ENCODE peak calls at places on chromosomes 13 and 19, in ten cellular contexts. G, H, A, V, J, B, L, D, E and R are unnamed samples.

GRCh38 chr19:19214892-19215291 is 3.1 kb downstream of the NCAN start:
- DNase-seq in E (no peak), D (no peak), J (no peak), A (peak), G (peak), V (no peak), H (peak), B (no peak), L (peak), R (no peak)

GRCh38 chr13:33994826-33995502 is 177.0 kb downstream of the RFC3 start:
- DNase-seq in B (no peak), D (no peak), A (no peak), E (no peak), J (no peak), V (no peak), L (no peak), G (peak), H (no peak), R (no peak)

GRCh38 chr13:109275848-109276247 is 510.5 kb downstream of the IRS2 start:
- DNase-seq in B (peak), L (no peak), V (no peak), G (no peak), E (peak), H (no peak), J (peak), A (peak), D (no peak), R (no peak)

GRCh38 chr13:32087955-32088747 is 56.6 kb downstream of the FRY start:
- DNase-seq in V (no peak), E (no peak), L (no peak), D (no peak), A (peak), B (no peak), G (peak), H (no peak), J (no peak), R (no peak)

GRCh38 chr19:13150919-13151604 is 851 bp downstream of the IER2 start:
- DNase-seq in V (peak), J (no peak), H (peak), L (no peak), A (no peak), E (peak), B (no peak), G (no peak), D (no peak), R (no peak)

GRCh38 chr19:17243854-17244617 is 1.7 kb downstream of the NR2F6 start:
- DNase-seq in A (peak), B (peak), H (peak), L (no peak), J (peak), E (peak), G (peak), V (peak), D (peak), R (no peak)

GRCh38 chr13:20525601-20526544 is at the start of gene CRYL1:
- DNase-seq in V (peak), E (peak), A (peak), H (peak), B (peak), G (peak), D (peak), J (peak), L (peak), R (peak)

GRCh38 chr13:46101488-46102289 is 3.1 kb downstream of the CPB2 start:
- DNase-seq in J (no peak), V (no peak), A (no peak), D (no peak), B (no peak), E (no peak), H (no peak), G (no peak), L (no peak), R (peak)

GRCh38 chr19:56136362-56136761 is 4.7 kb upstream of the ZNF444 start:
- DNase-seq in L (no peak), B (no peak), A (no peak), H (no peak), G (no peak), E (peak), J (no peak), V (no peak), D (no peak), R (no peak)
- H3K4me3 ChIP-seq in L (no peak), B (no peak), A (no peak), H (no peak), G (no peak), E (no peak), J (no peak), V (no peak), D (no peak), R (no peak)

DNA sequence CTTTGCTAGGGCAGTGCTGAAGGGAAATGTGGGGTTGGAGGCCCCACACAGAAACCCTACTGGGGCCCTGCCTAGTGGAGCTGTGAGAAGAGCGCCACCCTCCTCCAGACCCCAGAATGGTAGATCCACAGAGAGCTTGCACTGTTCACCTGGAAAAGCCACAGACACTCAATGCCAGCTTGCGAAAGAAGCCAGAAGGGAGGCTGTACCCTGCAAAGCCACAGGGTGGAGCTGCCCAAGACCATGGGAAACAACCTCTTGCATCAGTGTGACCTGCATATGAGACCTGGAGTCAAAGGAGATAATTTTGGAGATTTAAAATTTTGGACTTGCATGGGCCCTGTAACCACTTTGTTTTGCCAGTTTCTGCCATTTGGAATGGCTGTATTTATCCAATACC is 615.4 kb upstream of the MIR17HG start:
- DNase-seq in B (peak), J (peak), D (no peak), H (no peak), A (no peak), L (no peak), V (no peak), E (no peak), G (no peak), R (peak)
- TF ChIP-seq CTCF in B (peak), J (no peak), D (no peak), H (no peak), A (no peak), L (no peak), V (no peak), E (no peak), G (peak), R (no peak)

DNA sequence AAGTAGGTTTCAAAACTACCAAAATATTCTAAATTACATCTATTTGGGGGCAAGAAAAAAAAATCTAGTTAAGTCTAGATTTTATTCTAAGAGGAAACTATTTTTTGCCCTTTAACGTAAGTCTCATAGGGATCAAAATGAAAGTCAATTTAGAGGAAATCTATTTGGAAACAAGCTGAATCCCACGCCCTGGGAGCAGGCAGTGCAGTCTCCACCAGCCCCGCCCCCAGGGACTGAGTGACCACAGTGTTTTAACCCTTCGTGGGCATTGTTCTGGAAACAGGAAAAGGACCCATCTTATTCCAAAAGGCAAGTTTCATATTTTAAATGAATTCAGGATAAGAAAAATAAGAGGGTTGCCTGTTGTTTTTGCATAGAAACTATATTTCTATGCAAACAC is 209.7 kb downstream of the SPRY2 start:
- DNase-seq in J (peak), H (peak), L (peak), B (peak), A (peak), G (peak), D (peak), E (peak), V (peak), R (no peak)
- H3K4me3 ChIP-seq in J (peak), H (peak), L (peak), B (peak), A (peak), G (peak), D (peak), E (no peak), V (no peak), R (no peak)

DNA sequence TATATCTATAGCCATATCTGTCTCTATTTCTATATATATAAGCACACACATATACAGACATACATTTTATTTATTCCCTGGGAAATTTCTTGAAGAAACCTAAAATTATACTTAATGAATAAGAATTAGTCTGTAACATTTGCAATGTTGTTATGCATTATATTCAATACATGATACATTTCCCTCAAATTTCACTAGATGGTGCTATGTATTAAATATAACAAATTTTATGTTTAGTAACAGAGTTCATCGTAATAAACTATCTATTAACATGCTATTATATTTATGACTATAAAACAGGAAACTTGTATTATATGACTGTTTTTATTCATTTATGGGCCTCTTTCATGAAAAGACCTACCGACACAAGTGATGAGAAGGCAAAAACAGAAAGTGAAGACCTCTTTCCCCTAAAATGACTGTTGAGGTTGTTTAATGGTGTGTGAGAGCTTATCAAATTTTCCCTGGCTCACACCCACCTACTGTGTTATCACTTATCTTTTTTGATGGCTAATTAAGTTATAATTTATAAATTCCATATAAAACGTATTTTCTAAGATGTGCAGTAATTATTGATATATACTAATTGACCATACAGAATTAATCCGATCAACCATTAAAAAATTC is 881.9 kb downstream of the SLITRK6 start:
- DNase-seq in E (no peak), B (peak), J (peak), G (peak), A (peak), L (no peak), D (no peak), V (no peak), H (peak), R (no peak)
- TF ChIP-seq CTCF in E (peak), B (peak), J (peak), G (peak), A (peak), L (no peak), D (peak), V (peak), H (peak), R (no peak)

GRCh38 chr13:75445717-75446529 is 36.0 kb downstream of the TBC1D4 start:
- DNase-seq in E (no peak), V (no peak), L (no peak), H (peak), A (peak), B (no peak), D (no peak), J (no peak), G (peak), R (no peak)
- H3K4me3 ChIP-seq in E (no peak), V (no peak), L (peak), H (no peak), A (peak), B (no peak), D (peak), J (no peak), G (peak), R (no peak)

GRCh38 chr13:37198629-37199028 is 93.2 kb upstream of the CSNK1A1L start:
- DNase-seq in H (no peak), A (no peak), J (no peak), L (no peak), V (no peak), B (no peak), D (no peak), E (no peak), G (no peak), R (no peak)
- TF ChIP-seq CTCF in H (no peak), A (no peak), J (no peak), L (no peak), V (no peak), B (no peak), D (no peak), E (no peak), G (no peak), R (no peak)

DNA sequence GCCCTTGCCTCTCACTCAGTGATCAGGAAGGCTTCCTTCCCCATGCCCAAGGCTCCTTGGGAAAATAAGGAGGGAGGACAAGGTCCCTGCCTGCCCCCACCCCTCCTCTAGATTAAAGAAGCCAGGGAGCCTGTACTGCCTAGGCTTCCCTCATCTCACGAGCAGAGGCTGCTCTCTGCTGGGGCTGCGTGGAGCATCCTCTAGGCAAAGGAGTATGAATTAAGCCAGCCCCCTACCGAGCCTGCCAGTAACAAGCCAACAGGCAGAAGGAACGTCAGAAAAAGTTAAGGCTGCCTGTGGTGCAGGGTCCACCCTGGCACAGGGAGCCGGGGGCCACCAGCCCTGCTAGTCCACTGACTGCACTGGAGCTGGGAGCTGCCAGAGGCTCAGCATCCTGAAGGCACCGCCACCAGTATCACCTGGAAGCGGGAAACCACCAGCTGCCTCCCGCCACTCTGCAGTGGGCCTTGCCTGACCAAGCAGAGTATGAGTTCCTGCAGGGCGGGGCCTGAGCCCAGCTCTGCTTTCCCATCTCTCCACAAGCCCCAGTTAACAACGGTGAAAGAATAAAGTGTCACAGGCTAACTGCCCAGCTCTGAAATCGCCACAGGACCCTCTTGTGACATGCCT is 6.8 kb downstream of the NAPA start:
- DNase-seq in D (no peak), E (no peak), L (no peak), A (no peak), B (no peak), V (no peak), H (no peak), J (no peak), G (no peak), R (no peak)
- H3K4me3 ChIP-seq in D (no peak), E (no peak), L (no peak), A (no peak), B (no peak), V (no peak), H (no peak), J (no peak), G (no peak), R (no peak)

GRCh38 chr19:4624301-4624700 is 15.0 kb upstream of the TNFAIP8L1 start:
- DNase-seq in L (no peak), H (no peak), E (no peak), G (no peak), B (no peak), J (no peak), D (no peak), V (no peak), A (no peak), R (no peak)

GRCh38 chr19:4619668-4620294 is 19.5 kb upstream of the TNFAIP8L1 start:
- DNase-seq in J (no peak), A (no peak), V (no peak), L (no peak), B (no peak), D (no peak), G (no peak), E (no peak), H (no peak), R (no peak)

GRCh38 chr19:4620675-4621074 is 18.6 kb upstream of the TNFAIP8L1 start:
- DNase-seq in G (no peak), V (no peak), H (no peak), E (no peak), D (no peak), B (no peak), J (no peak), L (no peak), A (no peak), R (no peak)

GRCh38 chr19:4622695-4623421 is 16.5 kb upstream of the TNFAIP8L1 start:
- DNase-seq in H (no peak), B (no peak), L (no peak), V (no peak), E (no peak), J (no peak), A (no peak), D (no peak), G (no peak), R (no peak)

DNA sequence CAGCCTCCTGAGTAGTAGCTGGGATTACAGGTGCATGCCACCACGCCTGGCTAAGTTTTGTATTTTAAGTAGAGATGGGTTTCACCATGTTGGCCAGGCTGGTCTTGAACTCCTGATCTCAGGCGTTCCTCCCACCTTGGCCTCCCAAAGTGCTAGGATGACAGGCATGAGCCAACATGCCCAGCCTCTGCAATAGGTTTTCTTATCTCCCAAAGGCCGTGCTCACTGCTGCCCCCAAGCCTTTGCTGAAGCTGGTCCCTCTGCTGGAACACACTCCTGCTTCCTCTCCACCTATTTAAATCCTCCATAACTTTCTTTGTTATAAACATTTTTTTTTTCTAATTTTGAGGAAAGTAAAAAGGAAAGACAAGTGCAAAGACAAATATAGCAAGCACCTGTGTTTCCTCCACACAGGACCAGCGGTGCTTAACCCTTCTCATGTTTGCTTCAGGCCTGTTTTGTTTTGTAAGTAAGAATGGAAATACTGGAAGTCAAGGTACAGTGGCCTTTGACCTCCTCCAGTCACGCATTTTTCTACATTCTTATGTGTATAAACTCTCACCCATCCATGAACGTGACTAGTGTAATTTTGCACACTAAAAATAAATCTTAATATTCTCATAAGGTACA is 14.5 kb upstream of the TNFAIP8L1 start:
- DNase-seq in D (no peak), H (peak), V (no peak), B (peak), L (no peak), G (peak), A (no peak), J (peak), E (no peak), R (peak)
- TF ChIP-seq CTCF in D (no peak), H (peak), V (no peak), B (peak), L (peak), G (peak), A (peak), J (peak), E (no peak), R (peak)

DNA sequence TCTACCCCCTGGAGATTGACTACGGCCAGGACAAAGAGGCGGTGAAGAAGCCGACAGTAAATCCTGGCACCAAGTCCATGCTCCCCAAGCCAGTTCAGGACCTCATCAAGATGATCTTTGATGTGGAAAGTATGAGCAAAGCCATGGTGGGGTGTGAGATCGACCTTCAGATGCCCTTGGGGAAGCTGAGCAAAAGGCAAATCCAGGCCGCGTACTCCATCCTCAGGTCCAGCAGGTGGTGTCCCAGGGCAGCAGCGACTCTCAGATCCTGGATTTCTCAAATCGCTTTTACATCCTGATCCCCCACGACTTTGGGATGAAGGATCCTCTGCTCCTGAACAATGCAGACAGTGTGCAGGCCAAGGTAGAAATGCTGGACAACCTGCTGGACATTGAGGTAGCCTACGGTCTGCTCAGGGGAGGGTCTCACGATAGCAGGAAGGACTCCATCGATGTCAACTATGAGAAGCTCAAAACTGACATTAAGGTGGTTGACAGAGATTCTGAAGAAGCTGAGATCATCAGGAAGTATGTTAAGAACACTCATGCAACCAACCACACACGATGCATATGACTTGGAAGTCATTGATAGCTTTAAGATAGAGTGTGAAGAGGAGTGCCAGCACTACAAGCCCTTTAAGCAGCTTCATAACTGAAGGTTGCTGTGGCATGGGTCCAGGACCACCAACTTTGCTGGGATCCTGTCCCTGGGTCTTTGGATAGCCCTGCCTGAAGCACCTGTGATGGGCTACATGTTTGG is 24.0 kb upstream of the ANKRD10 start:
- DNase-seq in L (no peak), B (no peak), E (no peak), G (no peak), D (no peak), V (no peak), J (no peak), H (no peak), A (no peak), R (no peak)
- H3K4me3 ChIP-seq in L (no peak), B (no peak), E (no peak), G (no peak), D (no peak), V (no peak), J (no peak), H (no peak), A (no peak), R (no peak)

GRCh38 chr19:3671680-3672574 is 28.3 kb downstream of the PIP5K1C start:
- DNase-seq in B (no peak), V (no peak), L (no peak), E (no peak), G (no peak), D (no peak), H (peak), J (no peak), A (peak), R (no peak)

GRCh38 chr19:3672575-3672948 is 27.7 kb downstream of the PIP5K1C start:
- DNase-seq in G (no peak), D (no peak), E (no peak), B (no peak), H (no peak), L (no peak), J (no peak), A (no peak), V (no peak), R (no peak)

GRCh38 chr19:3674784-3675183 is 25.5 kb downstream of the PIP5K1C start:
- DNase-seq in L (no peak), G (no peak), H (no peak), J (no peak), A (no peak), D (no peak), V (no peak), E (no peak), B (no peak), R (no peak)

GRCh38 chr19:3673506-3674439 is 26.5 kb downstream of the PIP5K1C start:
- DNase-seq in L (no peak), H (no peak), J (no peak), G (no peak), V (no peak), D (peak), B (no peak), E (no peak), A (no peak), R (no peak)

DNA sequence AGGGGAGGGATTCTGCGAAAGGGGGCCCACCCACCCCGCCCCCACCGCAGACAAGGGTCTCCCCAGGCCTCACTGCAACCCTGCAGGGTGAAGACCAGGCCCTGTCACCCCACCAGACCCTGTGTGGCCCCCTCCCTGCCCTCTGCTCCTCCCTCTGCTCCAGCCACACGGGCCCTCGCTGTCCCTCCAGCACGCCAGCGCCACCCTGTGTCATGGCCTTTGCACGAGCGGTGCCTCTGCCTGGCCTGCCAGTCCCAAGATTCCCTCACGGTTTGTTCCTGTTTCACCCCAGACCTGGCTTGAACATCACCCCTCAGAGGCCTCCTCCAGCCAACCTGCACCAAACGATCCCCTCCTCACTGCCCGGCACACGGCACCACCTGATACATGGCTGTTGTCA is 27.3 kb downstream of the PIP5K1C start:
- DNase-seq in E (no peak), L (no peak), J (no peak), A (no peak), V (no peak), G (no peak), D (peak), H (no peak), B (no peak), R (no peak)
- TF ChIP-seq CTCF in E (no peak), L (no peak), J (no peak), A (no peak), V (no peak), G (no peak), D (no peak), H (no peak), B (no peak), R (no peak)